ENCODE peak calls at places on chromosomes 4 and X, in five cellular contexts. E is stimulated activated CD4-positive, alpha-beta T cell treated with anti-CD3 and anti-CD28 coated beads, Interleukin-15, amount 100 ng/mL, for 1 hour; D is NCI-H2029 treated with DMSO at 0.1 percent for 48 hours; C is GM12891; T is bronchial epithelial cell. V is an unnamed sample.

GRCh38 chr4:4541040-4541631 is 712 bp downstream of the STX18 start:
- DNase-seq in E (no peak), D (peak), C (peak), T (peak), V (no peak)

GRCh38 chr4:138111462-138112000 is 130.6 kb downstream of the SLC7A11 start:
- DNase-seq in E (no peak), T (peak), C (no peak), D (no peak), V (no peak)

GRCh38 chr4:172155838-172156345 is 342.7 kb downstream of the GALNTL6 start:
- DNase-seq in T (no peak), E (no peak), D (no peak), C (no peak), V (no peak)

GRCh38 chr4:116531870-116532269 is 553.5 kb downstream of the TRAM1L1 start:
- DNase-seq in T (no peak), E (no peak), C (no peak), D (no peak), V (no peak)

GRCh38 chr4:124970011-124970410 is 257.5 kb upstream of the ANKRD50 start:
- DNase-seq in E (no peak), T (peak), C (no peak), D (no peak), V (no peak)

GRCh38 chrX:139945075-139945474 is 12.2 kb upstream of the ATP11C start:
- DNase-seq in D (no peak), E (no peak), C (no peak), T (no peak), V (no peak)

GRCh38 chr4:41258783-41259182 is 2.1 kb downstream of the UCHL1 start:
- DNase-seq in D (no peak), E (no peak), C (no peak), T (peak), V (no peak)

GRCh38 chrX:92247076-92247475 is 467.9 kb downstream of the PCDH11X start:
- DNase-seq in C (no peak), D (no peak), T (peak), E (no peak), V (no peak)

GRCh38 chr4:15373363-15373762 is 54.5 kb upstream of the C1QTNF7 start:
- DNase-seq in E (no peak), C (no peak), D (no peak), T (no peak), V (no peak)

GRCh38 chrX:143319526-143319925 is 197.7 kb downstream of the SPANXN3 start:
- DNase-seq in T (no peak), E (no peak), D (no peak), C (no peak), V (no peak)

GRCh38 chrX:40090050-40090804 is 7.5 kb downstream of the BCOR start:
- DNase-seq in D (no peak), C (no peak), T (no peak), E (no peak), V (no peak)

GRCh38 chr4:99863804-99864203 is 30.4 kb downstream of the LAMTOR3 start:
- DNase-seq in E (no peak), T (peak), D (no peak), C (no peak), V (no peak)

GRCh38 chrX:20144491-20144890 is 2.9 kb upstream of the EIF1AX start:
- DNase-seq in E (no peak), C (no peak), D (no peak), T (peak), V (no peak)

GRCh38 chrX:93346309-93346708 is 327.1 kb downstream of the NAP1L3 start:
- DNase-seq in E (no peak), C (no peak), D (no peak), T (no peak), V (no peak)

GRCh38 chr4:17997129-17997528 is 24.4 kb downstream of the LCORL start:
- DNase-seq in D (no peak), C (no peak), E (no peak), T (peak), V (no peak)

GRCh38 chr4:165635261-165635838 is 237.7 kb upstream of the TLL1 start:
- DNase-seq in T (no peak), C (no peak), D (no peak), E (no peak), V (no peak)

GRCh38 chr4:148225639-148226038 is 216.6 kb downstream of the NR3C2 start:
- DNase-seq in T (peak), E (no peak), D (no peak), C (no peak), V (no peak)

GRCh38 chr4:76023381-76023780 is at the start of gene CXCL10:
- DNase-seq in T (peak), C (no peak), E (no peak), D (no peak), V (no peak)

GRCh38 chr4:181966084-181966483 is 277.1 kb upstream of the TENM3 start:
- DNase-seq in T (no peak), D (no peak), C (no peak), E (no peak), V (no peak)

GRCh38 chr4:13368262-13368661 is 115.9 kb downstream of the RAB28 start:
- DNase-seq in C (no peak), D (no peak), T (no peak), E (no peak), V (no peak)

GRCh38 chrX:70172226-70172625 is 5.1 kb upstream of the DGAT2L6 start:
- DNase-seq in C (no peak), D (no peak), T (peak), E (no peak), V (no peak)

GRCh38 chrX:115013705-115014104 is 3.7 kb downstream of the IL13RA2 start:
- DNase-seq in T (peak), C (no peak), D (no peak), E (no peak), V (no peak)

GRCh38 chr4:52091811-52092210 is 40.7 kb downstream of the SPATA18 start:
- DNase-seq in E (no peak), D (no peak), T (no peak), C (no peak), V (no peak)

GRCh38 chrX:53265771-53266170 is 15.6 kb downstream of the IQSEC2 start:
- DNase-seq in E (no peak), T (peak), D (no peak), C (no peak), V (no peak)

GRCh38 chrX:31819455-31819854 is 747.6 kb upstream of the FTHL17 start:
- DNase-seq in E (no peak), T (no peak), C (no peak), D (no peak), V (no peak)

GRCh38 chr4:84501721-84502267 is 2.7 kb upstream of the NKX6-1 start:
- DNase-seq in T (no peak), C (no peak), D (no peak), E (no peak), V (no peak)

GRCh38 chrX:37926700-37927099 is 79.3 kb upstream of the DYNLT3 start:
- DNase-seq in T (peak), E (no peak), D (peak), C (no peak), V (no peak)

GRCh38 chr4:124481123-124481522 is 231.4 kb downstream of the ANKRD50 start:
- DNase-seq in D (no peak), C (no peak), E (no peak), T (no peak), V (no peak)

GRCh38 chrX:11953615-11954014 is 184.7 kb upstream of the FRMPD4 start:
- DNase-seq in D (no peak), E (no peak), C (no peak), T (peak), V (no peak)

GRCh38 chr4:89319756-89320155 is 12.2 kb upstream of the GPRIN3 start:
- DNase-seq in E (no peak), T (peak), C (no peak), D (no peak), V (no peak)

GRCh38 chr4:105992641-105993305 is 97.5 kb downstream of the NPNT start:
- DNase-seq in T (peak), D (no peak), C (no peak), E (no peak), V (no peak)

GRCh38 chrX:136480383-136480782 is 7.4 kb upstream of the BRS3 start:
- DNase-seq in D (no peak), C (no peak), E (no peak), T (no peak), V (no peak)

GRCh38 chr4:119240128-119240527 is 27.6 kb downstream of the USP53 start:
- DNase-seq in D (no peak), C (no peak), E (no peak), T (no peak), V (no peak)

V was measured in central memory CD8-positive, alpha-beta T cell.